ENCODE peak calls at places on chromosomes 4 and X, in nine cellular contexts. One of them, this sample, is unnamed.
A peak's percentile ranks its signal among the peaks of the same experiment; 100 is the strongest.

GRCh38 chr4:168604496-168605373 is 107.9 kb downstream of the PALLD start:
- DNase-seq in stimulated activated CD8-positive, alpha-beta memory T cell treated with anti-CD3 and anti-CD28 coated beads, Interleukin-15, amount 100 ng/mL, for 24 hours: no peak
- DNase-seq in T-helper 2 cell: no peak
- DNase-seq in neural crest cell: no peak
- DNase-seq in left kidney: peak; percentile 30
- DNase-seq in activated naive CD4-positive, alpha-beta T cell treated with Interleukin-2 at 50 U/mL for 16 hours: no peak
- DNase-seq in CD4-positive, CD25-positive, alpha-beta regulatory T cell: no peak
- DNase-seq in HCEC 1CT: peak; percentile 50
- DNase-seq in posterior cingulate gyrus: no peak
- DNase-seq in this sample: no peak

GRCh38 chr4:5205981-5206380 is 154.7 kb downstream of the STK32B start:
- DNase-seq in HCEC 1CT: no peak
- DNase-seq in stimulated activated CD8-positive, alpha-beta memory T cell treated with anti-CD3 and anti-CD28 coated beads, Interleukin-15, amount 100 ng/mL, for 24 hours: no peak
- DNase-seq in neural crest cell: no peak
- DNase-seq in CD4-positive, CD25-positive, alpha-beta regulatory T cell: no peak
- DNase-seq in left kidney: no peak
- DNase-seq in posterior cingulate gyrus: no peak
- DNase-seq in T-helper 2 cell: no peak
- DNase-seq in activated naive CD4-positive, alpha-beta T cell treated with Interleukin-2 at 50 U/mL for 16 hours: no peak
- DNase-seq in this sample: no peak

GRCh38 chr4:537436-538264 is 38.4 kb downstream of the TMEM271 start:
- DNase-seq in activated naive CD4-positive, alpha-beta T cell treated with Interleukin-2 at 50 U/mL for 16 hours: no peak
- DNase-seq in stimulated activated CD8-positive, alpha-beta memory T cell treated with anti-CD3 and anti-CD28 coated beads, Interleukin-15, amount 100 ng/mL, for 24 hours: no peak
- DNase-seq in CD4-positive, CD25-positive, alpha-beta regulatory T cell: no peak
- DNase-seq in HCEC 1CT: no peak
- DNase-seq in left kidney: no peak
- DNase-seq in posterior cingulate gyrus: peak; percentile 50
- DNase-seq in T-helper 2 cell: no peak
- DNase-seq in neural crest cell: no peak
- DNase-seq in this sample: no peak

GRCh38 chrX:10050481-10050880 is 83.3 kb downstream of the CLDN34 start:
- DNase-seq in T-helper 2 cell: no peak
- DNase-seq in stimulated activated CD8-positive, alpha-beta memory T cell treated with anti-CD3 and anti-CD28 coated beads, Interleukin-15, amount 100 ng/mL, for 24 hours: no peak
- DNase-seq in left kidney: peak; percentile 4
- DNase-seq in neural crest cell: no peak
- DNase-seq in CD4-positive, CD25-positive, alpha-beta regulatory T cell: no peak
- DNase-seq in activated naive CD4-positive, alpha-beta T cell treated with Interleukin-2 at 50 U/mL for 16 hours: no peak
- DNase-seq in posterior cingulate gyrus: no peak
- DNase-seq in HCEC 1CT: no peak
- DNase-seq in this sample: no peak

GRCh38 chr4:147828361-147828760 is 96.5 kb downstream of the ARHGAP10 start:
- DNase-seq in stimulated activated CD8-positive, alpha-beta memory T cell treated with anti-CD3 and anti-CD28 coated beads, Interleukin-15, amount 100 ng/mL, for 24 hours: no peak
- DNase-seq in posterior cingulate gyrus: no peak
- DNase-seq in CD4-positive, CD25-positive, alpha-beta regulatory T cell: no peak
- DNase-seq in T-helper 2 cell: no peak
- DNase-seq in left kidney: no peak
- DNase-seq in neural crest cell: no peak
- DNase-seq in HCEC 1CT: peak; percentile 35
- DNase-seq in activated naive CD4-positive, alpha-beta T cell treated with Interleukin-2 at 50 U/mL for 16 hours: no peak
- DNase-seq in this sample: no peak

GRCh38 chr4:15794905-15795304 is 16.8 kb downstream of the CD38 start:
- DNase-seq in HCEC 1CT: no peak
- DNase-seq in neural crest cell: no peak
- DNase-seq in CD4-positive, CD25-positive, alpha-beta regulatory T cell: no peak
- DNase-seq in left kidney: no peak
- DNase-seq in activated naive CD4-positive, alpha-beta T cell treated with Interleukin-2 at 50 U/mL for 16 hours: no peak
- DNase-seq in stimulated activated CD8-positive, alpha-beta memory T cell treated with anti-CD3 and anti-CD28 coated beads, Interleukin-15, amount 100 ng/mL, for 24 hours: no peak
- DNase-seq in T-helper 2 cell: no peak
- DNase-seq in posterior cingulate gyrus: no peak
- DNase-seq in this sample: no peak

GRCh38 chrX:71533850-71534515 is 1.1 kb downstream of the OGT start:
- DNase-seq in stimulated activated CD8-positive, alpha-beta memory T cell treated with anti-CD3 and anti-CD28 coated beads, Interleukin-15, amount 100 ng/mL, for 24 hours: no peak
- DNase-seq in neural crest cell: peak; percentile 42
- DNase-seq in T-helper 2 cell: no peak
- DNase-seq in posterior cingulate gyrus: peak; percentile 85
- DNase-seq in activated naive CD4-positive, alpha-beta T cell treated with Interleukin-2 at 50 U/mL for 16 hours: peak; percentile 65
- DNase-seq in left kidney: peak; percentile 69
- DNase-seq in HCEC 1CT: peak; percentile 44
- DNase-seq in CD4-positive, CD25-positive, alpha-beta regulatory T cell: peak; percentile 85
- DNase-seq in this sample: peak; percentile 16

GRCh38 chr4:38366451-38366850 is 297.5 kb upstream of the KLF3 start:
- DNase-seq in neural crest cell: no peak
- DNase-seq in stimulated activated CD8-positive, alpha-beta memory T cell treated with anti-CD3 and anti-CD28 coated beads, Interleukin-15, amount 100 ng/mL, for 24 hours: no peak
- DNase-seq in left kidney: peak; percentile 24
- DNase-seq in activated naive CD4-positive, alpha-beta T cell treated with Interleukin-2 at 50 U/mL for 16 hours: no peak
- DNase-seq in HCEC 1CT: no peak
- DNase-seq in CD4-positive, CD25-positive, alpha-beta regulatory T cell: no peak
- DNase-seq in T-helper 2 cell: no peak
- DNase-seq in posterior cingulate gyrus: no peak
- DNase-seq in this sample: no peak

GRCh38 chrX:15269618-15270521 is at the start of gene ASB9:
- DNase-seq in posterior cingulate gyrus: no peak
- DNase-seq in stimulated activated CD8-positive, alpha-beta memory T cell treated with anti-CD3 and anti-CD28 coated beads, Interleukin-15, amount 100 ng/mL, for 24 hours: no peak
- DNase-seq in neural crest cell: no peak
- DNase-seq in activated naive CD4-positive, alpha-beta T cell treated with Interleukin-2 at 50 U/mL for 16 hours: peak; percentile 2
- DNase-seq in T-helper 2 cell: no peak
- DNase-seq in left kidney: peak; percentile 81
- DNase-seq in CD4-positive, CD25-positive, alpha-beta regulatory T cell: peak; percentile 29
- DNase-seq in HCEC 1CT: peak; percentile 1
- DNase-seq in this sample: no peak

GRCh38 chr4:107619731-107620130 is 100.3 kb downstream of the PAPSS1 start:
- DNase-seq in stimulated activated CD8-positive, alpha-beta memory T cell treated with anti-CD3 and anti-CD28 coated beads, Interleukin-15, amount 100 ng/mL, for 24 hours: no peak
- DNase-seq in neural crest cell: no peak
- DNase-seq in HCEC 1CT: no peak
- DNase-seq in activated naive CD4-positive, alpha-beta T cell treated with Interleukin-2 at 50 U/mL for 16 hours: no peak
- DNase-seq in posterior cingulate gyrus: no peak
- DNase-seq in CD4-positive, CD25-positive, alpha-beta regulatory T cell: no peak
- DNase-seq in T-helper 2 cell: no peak
- DNase-seq in left kidney: no peak
- DNase-seq in this sample: no peak

GRCh38 chr4:110032603-110033002 is 119.9 kb downstream of the EGF start:
- DNase-seq in T-helper 2 cell: no peak
- DNase-seq in posterior cingulate gyrus: no peak
- DNase-seq in left kidney: no peak
- DNase-seq in stimulated activated CD8-positive, alpha-beta memory T cell treated with anti-CD3 and anti-CD28 coated beads, Interleukin-15, amount 100 ng/mL, for 24 hours: no peak
- DNase-seq in CD4-positive, CD25-positive, alpha-beta regulatory T cell: no peak
- DNase-seq in neural crest cell: no peak
- DNase-seq in activated naive CD4-positive, alpha-beta T cell treated with Interleukin-2 at 50 U/mL for 16 hours: no peak
- DNase-seq in HCEC 1CT: no peak
- DNase-seq in this sample: peak; percentile 8

GRCh38 chrX:50484662-50485061 is 14.0 kb upstream of the DGKK start:
- DNase-seq in posterior cingulate gyrus: no peak
- DNase-seq in neural crest cell: no peak
- DNase-seq in T-helper 2 cell: no peak
- DNase-seq in activated naive CD4-positive, alpha-beta T cell treated with Interleukin-2 at 50 U/mL for 16 hours: no peak
- DNase-seq in left kidney: no peak
- DNase-seq in CD4-positive, CD25-positive, alpha-beta regulatory T cell: no peak
- DNase-seq in HCEC 1CT: no peak
- DNase-seq in stimulated activated CD8-positive, alpha-beta memory T cell treated with anti-CD3 and anti-CD28 coated beads, Interleukin-15, amount 100 ng/mL, for 24 hours: no peak
- DNase-seq in this sample: no peak

GRCh38 chr4:182916483-182917181 is 554 bp downstream of the DCTD start:
- DNase-seq in stimulated activated CD8-positive, alpha-beta memory T cell treated with anti-CD3 and anti-CD28 coated beads, Interleukin-15, amount 100 ng/mL, for 24 hours: peak; percentile 16
- DNase-seq in HCEC 1CT: peak; percentile 51
- DNase-seq in left kidney: peak; percentile 84
- DNase-seq in activated naive CD4-positive, alpha-beta T cell treated with Interleukin-2 at 50 U/mL for 16 hours: peak; percentile 37
- DNase-seq in posterior cingulate gyrus: peak; percentile 92
- DNase-seq in T-helper 2 cell: no peak
- DNase-seq in CD4-positive, CD25-positive, alpha-beta regulatory T cell: peak; percentile 51
- DNase-seq in neural crest cell: peak; percentile 40
- DNase-seq in this sample: no peak

GRCh38 chrX:17655232-17656034 is 81.9 kb upstream of the SCML1 start:
- DNase-seq in T-helper 2 cell: no peak
- DNase-seq in CD4-positive, CD25-positive, alpha-beta regulatory T cell: peak; percentile 2
- DNase-seq in left kidney: peak; percentile 49
- DNase-seq in activated naive CD4-positive, alpha-beta T cell treated with Interleukin-2 at 50 U/mL for 16 hours: peak; percentile 3
- DNase-seq in HCEC 1CT: no peak
- DNase-seq in posterior cingulate gyrus: peak; percentile 87
- DNase-seq in stimulated activated CD8-positive, alpha-beta memory T cell treated with anti-CD3 and anti-CD28 coated beads, Interleukin-15, amount 100 ng/mL, for 24 hours: no peak
- DNase-seq in neural crest cell: peak; percentile 18
- DNase-seq in this sample: no peak

GRCh38 chr4:48470570-48470969 is 12.6 kb upstream of the SLC10A4 start:
- DNase-seq in CD4-positive, CD25-positive, alpha-beta regulatory T cell: no peak
- DNase-seq in activated naive CD4-positive, alpha-beta T cell treated with Interleukin-2 at 50 U/mL for 16 hours: no peak
- DNase-seq in T-helper 2 cell: no peak
- DNase-seq in neural crest cell: no peak
- DNase-seq in stimulated activated CD8-positive, alpha-beta memory T cell treated with anti-CD3 and anti-CD28 coated beads, Interleukin-15, amount 100 ng/mL, for 24 hours: no peak
- DNase-seq in HCEC 1CT: no peak
- DNase-seq in posterior cingulate gyrus: no peak
- DNase-seq in left kidney: peak; percentile 26
- DNase-seq in this sample: no peak

GRCh38 chrX:2692221-2693122 is 1.4 kb downstream of the CD99 start:
- DNase-seq in activated naive CD4-positive, alpha-beta T cell treated with Interleukin-2 at 50 U/mL for 16 hours: peak; percentile 32
- DNase-seq in left kidney: peak; percentile 48
- DNase-seq in CD4-positive, CD25-positive, alpha-beta regulatory T cell: peak; percentile 51
- DNase-seq in posterior cingulate gyrus: no peak
- DNase-seq in T-helper 2 cell: no peak
- DNase-seq in HCEC 1CT: peak; percentile 45
- DNase-seq in neural crest cell: no peak
- DNase-seq in stimulated activated CD8-positive, alpha-beta memory T cell treated with anti-CD3 and anti-CD28 coated beads, Interleukin-15, amount 100 ng/mL, for 24 hours: no peak
- DNase-seq in this sample: no peak

GRCh38 chr4:139540637-139541036 is 15.4 kb downstream of the SETD7 start:
- DNase-seq in left kidney: peak; percentile 79
- DNase-seq in stimulated activated CD8-positive, alpha-beta memory T cell treated with anti-CD3 and anti-CD28 coated beads, Interleukin-15, amount 100 ng/mL, for 24 hours: no peak
- DNase-seq in HCEC 1CT: no peak
- DNase-seq in CD4-positive, CD25-positive, alpha-beta regulatory T cell: no peak
- DNase-seq in posterior cingulate gyrus: no peak
- DNase-seq in neural crest cell: no peak
- DNase-seq in activated naive CD4-positive, alpha-beta T cell treated with Interleukin-2 at 50 U/mL for 16 hours: no peak
- DNase-seq in T-helper 2 cell: no peak
- DNase-seq in this sample: no peak

GRCh38 chrX:133575501-133575900 is 160.2 kb upstream of the GPC4 start:
- DNase-seq in left kidney: no peak
- DNase-seq in CD4-positive, CD25-positive, alpha-beta regulatory T cell: no peak
- DNase-seq in neural crest cell: no peak
- DNase-seq in stimulated activated CD8-positive, alpha-beta memory T cell treated with anti-CD3 and anti-CD28 coated beads, Interleukin-15, amount 100 ng/mL, for 24 hours: no peak
- DNase-seq in T-helper 2 cell: no peak
- DNase-seq in posterior cingulate gyrus: no peak
- DNase-seq in HCEC 1CT: no peak
- DNase-seq in activated naive CD4-positive, alpha-beta T cell treated with Interleukin-2 at 50 U/mL for 16 hours: no peak
- DNase-seq in this sample: no peak

GRCh38 chrX:68163446-68163845 is 269.8 kb downstream of the OPHN1 start:
- DNase-seq in T-helper 2 cell: no peak
- DNase-seq in CD4-positive, CD25-positive, alpha-beta regulatory T cell: peak; percentile 20
- DNase-seq in stimulated activated CD8-positive, alpha-beta memory T cell treated with anti-CD3 and anti-CD28 coated beads, Interleukin-15, amount 100 ng/mL, for 24 hours: no peak
- DNase-seq in HCEC 1CT: peak; percentile 72
- DNase-seq in activated naive CD4-positive, alpha-beta T cell treated with Interleukin-2 at 50 U/mL for 16 hours: no peak
- DNase-seq in posterior cingulate gyrus: no peak
- DNase-seq in left kidney: no peak
- DNase-seq in neural crest cell: no peak
- DNase-seq in this sample: no peak

GRCh38 chr4:162523171-162523570 is 359.4 kb upstream of the FSTL5 start:
- DNase-seq in left kidney: peak; percentile 1
- DNase-seq in posterior cingulate gyrus: no peak
- DNase-seq in activated naive CD4-positive, alpha-beta T cell treated with Interleukin-2 at 50 U/mL for 16 hours: no peak
- DNase-seq in neural crest cell: no peak
- DNase-seq in HCEC 1CT: no peak
- DNase-seq in CD4-positive, CD25-positive, alpha-beta regulatory T cell: no peak
- DNase-seq in T-helper 2 cell: no peak
- DNase-seq in stimulated activated CD8-positive, alpha-beta memory T cell treated with anti-CD3 and anti-CD28 coated beads, Interleukin-15, amount 100 ng/mL, for 24 hours: no peak
- DNase-seq in this sample: no peak

GRCh38 chr4:158255727-158256324 is 45.5 kb downstream of the TMEM144 start:
- DNase-seq in T-helper 2 cell: no peak
- DNase-seq in HCEC 1CT: peak; percentile 37
- DNase-seq in activated naive CD4-positive, alpha-beta T cell treated with Interleukin-2 at 50 U/mL for 16 hours: no peak
- DNase-seq in left kidney: peak; percentile 57
- DNase-seq in neural crest cell: no peak
- DNase-seq in stimulated activated CD8-positive, alpha-beta memory T cell treated with anti-CD3 and anti-CD28 coated beads, Interleukin-15, amount 100 ng/mL, for 24 hours: no peak
- DNase-seq in posterior cingulate gyrus: no peak
- DNase-seq in CD4-positive, CD25-positive, alpha-beta regulatory T cell: peak; percentile 16
- DNase-seq in this sample: no peak

GRCh38 chr4:48109413-48110263 is 24.4 kb downstream of the TXK start:
- DNase-seq in CD4-positive, CD25-positive, alpha-beta regulatory T cell: peak; percentile 68
- DNase-seq in activated naive CD4-positive, alpha-beta T cell treated with Interleukin-2 at 50 U/mL for 16 hours: no peak
- DNase-seq in left kidney: peak; percentile 80
- DNase-seq in T-helper 2 cell: no peak
- DNase-seq in neural crest cell: no peak
- DNase-seq in posterior cingulate gyrus: no peak
- DNase-seq in HCEC 1CT: peak; percentile 13
- DNase-seq in stimulated activated CD8-positive, alpha-beta memory T cell treated with anti-CD3 and anti-CD28 coated beads, Interleukin-15, amount 100 ng/mL, for 24 hours: no peak
- DNase-seq in this sample: peak; percentile 35

GRCh38 chr4:2264481-2265041 is 2.7 kb upstream of the MXD4 start:
- DNase-seq in HCEC 1CT: no peak
- DNase-seq in CD4-positive, CD25-positive, alpha-beta regulatory T cell: no peak
- DNase-seq in stimulated activated CD8-positive, alpha-beta memory T cell treated with anti-CD3 and anti-CD28 coated beads, Interleukin-15, amount 100 ng/mL, for 24 hours: no peak
- DNase-seq in T-helper 2 cell: no peak
- DNase-seq in neural crest cell: no peak
- DNase-seq in activated naive CD4-positive, alpha-beta T cell treated with Interleukin-2 at 50 U/mL for 16 hours: no peak
- DNase-seq in left kidney: no peak
- DNase-seq in posterior cingulate gyrus: peak; percentile 77
- DNase-seq in this sample: no peak

GRCh38 chr4:117786566-117786965 is 247.7 kb upstream of the NDST3 start:
- DNase-seq in T-helper 2 cell: no peak
- DNase-seq in activated naive CD4-positive, alpha-beta T cell treated with Interleukin-2 at 50 U/mL for 16 hours: no peak
- DNase-seq in CD4-positive, CD25-positive, alpha-beta regulatory T cell: no peak
- DNase-seq in neural crest cell: no peak
- DNase-seq in left kidney: no peak
- DNase-seq in posterior cingulate gyrus: no peak
- DNase-seq in HCEC 1CT: no peak
- DNase-seq in stimulated activated CD8-positive, alpha-beta memory T cell treated with anti-CD3 and anti-CD28 coated beads, Interleukin-15, amount 100 ng/mL, for 24 hours: no peak
- DNase-seq in this sample: no peak

GRCh38 chr4:120084327-120084726 is 17.7 kb upstream of the MAD2L1 start:
- DNase-seq in CD4-positive, CD25-positive, alpha-beta regulatory T cell: no peak
- DNase-seq in HCEC 1CT: no peak
- DNase-seq in left kidney: no peak
- DNase-seq in posterior cingulate gyrus: no peak
- DNase-seq in neural crest cell: no peak
- DNase-seq in activated naive CD4-positive, alpha-beta T cell treated with Interleukin-2 at 50 U/mL for 16 hours: no peak
- DNase-seq in stimulated activated CD8-positive, alpha-beta memory T cell treated with anti-CD3 and anti-CD28 coated beads, Interleukin-15, amount 100 ng/mL, for 24 hours: no peak
- DNase-seq in T-helper 2 cell: no peak
- DNase-seq in this sample: no peak

GRCh38 chr4:154018659-154019058 is 229.8 kb upstream of the SFRP2 start:
- DNase-seq in CD4-positive, CD25-positive, alpha-beta regulatory T cell: no peak
- DNase-seq in posterior cingulate gyrus: peak; percentile 68
- DNase-seq in stimulated activated CD8-positive, alpha-beta memory T cell treated with anti-CD3 and anti-CD28 coated beads, Interleukin-15, amount 100 ng/mL, for 24 hours: no peak
- DNase-seq in neural crest cell: peak; percentile 33
- DNase-seq in left kidney: peak; percentile 27
- DNase-seq in HCEC 1CT: no peak
- DNase-seq in activated naive CD4-positive, alpha-beta T cell treated with Interleukin-2 at 50 U/mL for 16 hours: peak; percentile 8
- DNase-seq in T-helper 2 cell: no peak
- DNase-seq in this sample: no peak

GRCh38 chr4:6909970-6910339 is 329 bp downstream of the TBC1D14 start:
- DNase-seq in CD4-positive, CD25-positive, alpha-beta regulatory T cell: no peak
- DNase-seq in HCEC 1CT: no peak
- DNase-seq in activated naive CD4-positive, alpha-beta T cell treated with Interleukin-2 at 50 U/mL for 16 hours: peak; percentile 54
- DNase-seq in stimulated activated CD8-positive, alpha-beta memory T cell treated with anti-CD3 and anti-CD28 coated beads, Interleukin-15, amount 100 ng/mL, for 24 hours: no peak
- DNase-seq in posterior cingulate gyrus: no peak
- DNase-seq in T-helper 2 cell: no peak
- DNase-seq in left kidney: peak; percentile 70
- DNase-seq in neural crest cell: peak; percentile 36
- DNase-seq in this sample: no peak

GRCh38 chr4:77740480-77740879 is 78.7 kb downstream of the CNOT6L start:
- DNase-seq in HCEC 1CT: no peak
- DNase-seq in CD4-positive, CD25-positive, alpha-beta regulatory T cell: no peak
- DNase-seq in neural crest cell: no peak
- DNase-seq in left kidney: no peak
- DNase-seq in T-helper 2 cell: no peak
- DNase-seq in posterior cingulate gyrus: no peak
- DNase-seq in stimulated activated CD8-positive, alpha-beta memory T cell treated with anti-CD3 and anti-CD28 coated beads, Interleukin-15, amount 100 ng/mL, for 24 hours: no peak
- DNase-seq in activated naive CD4-positive, alpha-beta T cell treated with Interleukin-2 at 50 U/mL for 16 hours: no peak
- DNase-seq in this sample: no peak

GRCh38 chr4:177569443-177569842 is 127.2 kb upstream of the AGA start:
- DNase-seq in posterior cingulate gyrus: no peak
- DNase-seq in CD4-positive, CD25-positive, alpha-beta regulatory T cell: no peak
- DNase-seq in HCEC 1CT: no peak
- DNase-seq in neural crest cell: no peak
- DNase-seq in activated naive CD4-positive, alpha-beta T cell treated with Interleukin-2 at 50 U/mL for 16 hours: no peak
- DNase-seq in stimulated activated CD8-positive, alpha-beta memory T cell treated with anti-CD3 and anti-CD28 coated beads, Interleukin-15, amount 100 ng/mL, for 24 hours: no peak
- DNase-seq in T-helper 2 cell: no peak
- DNase-seq in left kidney: no peak
- DNase-seq in this sample: no peak

GRCh38 chr4:186651624-186652023 is 72.0 kb downstream of the FAT1 start:
- DNase-seq in T-helper 2 cell: no peak
- DNase-seq in stimulated activated CD8-positive, alpha-beta memory T cell treated with anti-CD3 and anti-CD28 coated beads, Interleukin-15, amount 100 ng/mL, for 24 hours: no peak
- DNase-seq in left kidney: no peak
- DNase-seq in HCEC 1CT: no peak
- DNase-seq in neural crest cell: no peak
- DNase-seq in CD4-positive, CD25-positive, alpha-beta regulatory T cell: no peak
- DNase-seq in posterior cingulate gyrus: peak; percentile 93
- DNase-seq in activated naive CD4-positive, alpha-beta T cell treated with Interleukin-2 at 50 U/mL for 16 hours: no peak
- DNase-seq in this sample: no peak